ENCODE peak calls at places on chromosomes 4 and X, in eight cellular contexts. P, Q, X, F, E, T, O and Y are unnamed samples.

GRCh38 chr4:138643827-138644226 is 371.8 kb upstream of the NOCT start:
- DNase-seq in P (no peak), Q (no peak), X (no peak), F (no peak), E (no peak), T (no peak), O (no peak), Y (no peak)

GRCh38 chr4:183563874-183564273 is 59.0 kb downstream of the ING2 start:
- DNase-seq in P (no peak), Q (no peak), X (no peak), F (peak), E (peak), T (peak), O (peak), Y (no peak)

GRCh38 chr4:181569553-181569952 is 673.6 kb upstream of the TENM3 start:
- DNase-seq in P (peak), Q (no peak), X (no peak), F (no peak), E (peak), T (peak), O (no peak), Y (peak)

GRCh38 chr4:42104521-42104920 is 47.9 kb downstream of the BEND4 start:
- DNase-seq in P (no peak), Q (no peak), X (no peak), F (no peak), E (peak), T (no peak), O (no peak), Y (peak)

GRCh38 chr4:10074767-10075105 is 41.9 kb downstream of the WDR1 start:
- DNase-seq in P (no peak), Q (no peak), X (no peak), F (no peak), E (peak), T (peak), O (peak), Y (no peak)

GRCh38 chr4:152968806-152969394 is 32.8 kb downstream of the FHDC1 start:
- DNase-seq in P (no peak), Q (no peak), X (no peak), F (no peak), E (no peak), T (no peak), O (no peak), Y (no peak)

GRCh38 chrX:46628406-46629371 is 55.1 kb downstream of the CHST7 start:
- DNase-seq in P (no peak), Q (peak), X (no peak), F (peak), E (no peak), T (peak), O (no peak), Y (peak)

GRCh38 chr4:138455097-138455496 is 212.9 kb upstream of the SLC7A11 start:
- DNase-seq in P (no peak), Q (no peak), X (no peak), F (no peak), E (no peak), T (no peak), O (no peak), Y (no peak)

GRCh38 chr4:111802191-111802590 is 343.1 kb upstream of the FAM241A start:
- DNase-seq in P (no peak), Q (no peak), X (no peak), F (no peak), E (no peak), T (no peak), O (no peak), Y (no peak)

GRCh38 chr4:84235131-84235530 is 264.0 kb downstream of the NKX6-1 start:
- DNase-seq in P (no peak), Q (no peak), X (no peak), F (no peak), E (no peak), T (no peak), O (no peak), Y (no peak)

GRCh38 chr4:48031802-48032525 is 15.4 kb downstream of the NIPAL1 start:
- DNase-seq in P (no peak), Q (no peak), X (no peak), F (no peak), E (no peak), T (no peak), O (no peak), Y (no peak)

GRCh38 chr4:47075241-47075640 is 43.9 kb downstream of the GABRB1 start:
- DNase-seq in P (no peak), Q (no peak), X (no peak), F (no peak), E (no peak), T (no peak), O (no peak), Y (no peak)

GRCh38 chr4:122731676-122732075 is 828 bp upstream of the BBS12 start:
- DNase-seq in P (no peak), Q (no peak), X (no peak), F (no peak), E (no peak), T (peak), O (no peak), Y (no peak)

GRCh38 chr4:177441061-177441802 is 1.0 kb downstream of the AGA start:
- DNase-seq in P (peak), Q (no peak), X (no peak), F (no peak), E (no peak), T (peak), O (peak), Y (no peak)

GRCh38 chrX:101252634-101253033 is 33.0 kb downstream of the DRP2 start:
- DNase-seq in P (no peak), Q (no peak), X (no peak), F (no peak), E (no peak), T (no peak), O (peak), Y (no peak)

GRCh38 chrX:129876734-129877395 is 29.1 kb upstream of the UTP14A start:
- DNase-seq in P (no peak), Q (no peak), X (no peak), F (peak), E (peak), T (no peak), O (peak), Y (no peak)

GRCh38 chrX:131279617-131280016 is 9.5 kb downstream of the IGSF1 start:
- DNase-seq in P (no peak), Q (no peak), X (no peak), F (no peak), E (no peak), T (no peak), O (no peak), Y (no peak)

GRCh38 chr4:153244969-153245368 is 40.7 kb downstream of the TRIM2 start:
- DNase-seq in P (no peak), Q (no peak), X (no peak), F (no peak), E (no peak), T (no peak), O (no peak), Y (no peak)

GRCh38 chrX:4841216-4841745 is 1127.8 kb upstream of the PRKX start:
- DNase-seq in P (no peak), Q (no peak), X (no peak), F (no peak), E (no peak), T (no peak), O (peak), Y (no peak)

GRCh38 chr4:184281231-184282139 is 63.8 kb upstream of the ENPP6 start:
- DNase-seq in P (no peak), Q (no peak), X (no peak), F (no peak), E (no peak), T (no peak), O (no peak), Y (no peak)

GRCh38 chr4:78627046-78627965 is 75.7 kb downstream of the ANXA3 start:
- DNase-seq in P (no peak), Q (no peak), X (no peak), F (no peak), E (no peak), T (no peak), O (no peak), Y (no peak)

GRCh38 chr4:102610476-102610875 is 109.3 kb downstream of the NFKB1 start:
- DNase-seq in P (no peak), Q (no peak), X (no peak), F (no peak), E (no peak), T (no peak), O (no peak), Y (no peak)

GRCh38 chrX:54043696-54044125 is 562 bp downstream of the PHF8 start:
- DNase-seq in P (peak), Q (peak), X (peak), F (peak), E (peak), T (peak), O (peak), Y (no peak)

GRCh38 chrX:30949554-30949953 is 60.5 kb upstream of the TAB3 start:
- DNase-seq in P (no peak), Q (no peak), X (no peak), F (no peak), E (no peak), T (no peak), O (no peak), Y (no peak)

GRCh38 chrX:148500428-148501120 is at the start of gene AFF2:
- DNase-seq in P (peak), Q (peak), X (no peak), F (peak), E (no peak), T (peak), O (peak), Y (no peak)

GRCh38 chr4:31068257-31069075 is 348.3 kb downstream of the PCDH7 start:
- DNase-seq in P (no peak), Q (no peak), X (no peak), F (no peak), E (no peak), T (no peak), O (no peak), Y (no peak)

GRCh38 chr4:25838526-25838925 is 24.3 kb downstream of the SEL1L3 start:
- DNase-seq in P (no peak), Q (no peak), X (no peak), F (no peak), E (no peak), T (no peak), O (peak), Y (no peak)

GRCh38 chrX:103250977-103251376 is 4.0 kb downstream of the TCEAL8 start:
- DNase-seq in P (no peak), Q (no peak), X (no peak), F (no peak), E (no peak), T (no peak), O (peak), Y (no peak)

GRCh38 chr4:94654714-94655113 is 103.0 kb upstream of the BMPR1B start:
- DNase-seq in P (no peak), Q (no peak), X (no peak), F (no peak), E (no peak), T (no peak), O (no peak), Y (no peak)

GRCh38 chr4:14653338-14653737 is 348.9 kb upstream of the CPEB2 start:
- DNase-seq in P (no peak), Q (no peak), X (no peak), F (no peak), E (no peak), T (no peak), O (no peak), Y (no peak)

GRCh38 chr4:7769936-7770674 is 169.6 kb downstream of the AFAP1 start:
- DNase-seq in P (peak), Q (no peak), X (no peak), F (no peak), E (peak), T (no peak), O (no peak), Y (no peak)

GRCh38 chr4:163393471-163393870 is 49.8 kb downstream of the NPY5R start:
- DNase-seq in P (no peak), Q (no peak), X (no peak), F (no peak), E (no peak), T (no peak), O (no peak), Y (no peak)

GRCh38 chrX:55312655-55313054 is 47.9 kb upstream of the PAGE3 start:
- DNase-seq in P (no peak), Q (no peak), X (no peak), F (no peak), E (no peak), T (no peak), O (no peak), Y (no peak)

GRCh38 chrX:113675278-113675677 is 834.6 kb upstream of the AMOT start:
- DNase-seq in P (no peak), Q (no peak), X (no peak), F (no peak), E (no peak), T (no peak), O (no peak), Y (no peak)

GRCh38 chr4:24837781-24838180 is 42.4 kb downstream of the SOD3 start:
- DNase-seq in P (no peak), Q (no peak), X (no peak), F (no peak), E (no peak), T (no peak), O (no peak), Y (no peak)

GRCh38 chr4:41212221-41213203 is 1.8 kb downstream of the APBB2 start:
- DNase-seq in P (peak), Q (no peak), X (no peak), F (peak), E (peak), T (peak), O (peak), Y (no peak)

GRCh38 chrX:9282325-9282724 is 182.5 kb upstream of the TBL1X start:
- DNase-seq in P (no peak), Q (no peak), X (no peak), F (no peak), E (no peak), T (no peak), O (no peak), Y (no peak)